ENCODE peak calls at places on chromosomes 12 and 14, in four cellular contexts. P is cardiac fibroblast, J is T-helper 2 cell, F is pancreas. Z is an unnamed sample.

GRCh38 chr12:14896477-14897184 is 11.0 kb upstream of the MGP start:
- DNase-seq in P (peak), J (no peak), F (no peak), Z (peak)

GRCh38 chr14:32727827-32728226 is 210.9 kb upstream of the NPAS3 start:
- DNase-seq in P (no peak), J (no peak), F (no peak), Z (no peak)

GRCh38 chr12:103848132-103848531 is 7.1 kb upstream of the NT5DC3 start:
- DNase-seq in P (no peak), J (no peak), F (no peak), Z (no peak)

GRCh38 chr12:96047621-96048211 is 12.3 kb upstream of the LTA4H start:
- DNase-seq in P (peak), J (no peak), F (no peak), Z (peak)

GRCh38 chr12:120783197-120783596 is 57.6 kb downstream of the ACADS start:
- DNase-seq in P (peak), J (no peak), F (no peak), Z (peak)

GRCh38 chr12:98653866-98654493 is 8.9 kb downstream of the APAF1 start:
- DNase-seq in P (peak), J (no peak), F (no peak), Z (peak)

GRCh38 chr14:54711812-54712211 is 144.9 kb downstream of the SAMD4A start:
- DNase-seq in P (no peak), J (no peak), F (no peak), Z (no peak)

GRCh38 chr12:97368462-97369150 is 94.0 kb upstream of the RMST start:
- DNase-seq in P (no peak), J (no peak), F (no peak), Z (no peak)

GRCh38 chr14:72812292-72812851 is 81.5 kb downstream of the DPF3 start:
- DNase-seq in P (no peak), J (no peak), F (no peak), Z (no peak)

GRCh38 chr12:55092579-55092978 is 33.6 kb upstream of the OR9K2 start:
- DNase-seq in P (no peak), J (no peak), F (no peak), Z (no peak)

GRCh38 chr12:15910864-15911696 is at the start of gene DERA:
- DNase-seq in P (peak), J (peak), F (peak), Z (peak)

GRCh38 chr14:102717211-102717610 is 60.0 kb upstream of the TRAF3 start:
- DNase-seq in P (no peak), J (no peak), F (no peak), Z (peak)

GRCh38 chr12:93126069-93126474 is 197.0 kb upstream of the EEA1 start:
- DNase-seq in P (no peak), J (no peak), F (no peak), Z (no peak)

GRCh38 chr12:10213168-10214130 is 772 bp downstream of the GABARAPL1 start:
- DNase-seq in P (peak), J (peak), F (peak), Z (peak)

GRCh38 chr14:21084988-21085853 is 13.2 kb downstream of the ZNF219 start:
- DNase-seq in P (peak), J (no peak), F (no peak), Z (peak)

GRCh38 chr14:75274045-75274898 is 4.4 kb upstream of the FOS start:
- DNase-seq in P (peak), J (no peak), F (no peak), Z (no peak)

GRCh38 chr12:39230086-39230485 is 212.8 kb downstream of the KIF21A start:
- DNase-seq in P (peak), J (no peak), F (no peak), Z (peak)

GRCh38 chr12:51714666-51715065 is 123.6 kb downstream of the SCN8A start:
- DNase-seq in P (peak), J (no peak), F (no peak), Z (peak)

Z was measured in amniotic epithelial cell.